ENCODE peak calls at places on chromosomes 1 and 21, in four cellular contexts. One of them, this sample, is unnamed.

GRCh38 chr1:206447079-206447780 is 23.0 kb upstream of the IKBKE start:
- DNase-seq in GM20000: no peak
- DNase-seq in AG09309: no peak
- DNase-seq in AG10803: peak
- DNase-seq in this sample: no peak

GRCh38 chr1:30840904-30841598 is 67.5 kb downstream of the SDC3 start:
- DNase-seq in AG10803: no peak
- DNase-seq in AG09309: no peak
- DNase-seq in GM20000: no peak
- DNase-seq in this sample: peak

GRCh38 chr1:112887599-112888303 is 68.2 kb downstream of the SLC16A1 start:
- DNase-seq in AG09309: no peak
- DNase-seq in GM20000: no peak
- DNase-seq in AG10803: no peak
- DNase-seq in this sample: no peak

GRCh38 chr1:71882241-71883036 is 399.9 kb downstream of the NEGR1 start:
- DNase-seq in GM20000: no peak
- DNase-seq in AG09309: no peak
- DNase-seq in AG10803: no peak
- DNase-seq in this sample: no peak

GRCh38 chr1:38028671-38029070 is 16.1 kb downstream of the UTP11 start:
- DNase-seq in AG09309: no peak
- DNase-seq in AG10803: no peak
- DNase-seq in GM20000: peak
- DNase-seq in this sample: no peak

GRCh38 chr1:44652445-44653106 is 21.7 kb downstream of the TMEM53 start:
- DNase-seq in GM20000: peak
- DNase-seq in AG10803: peak
- DNase-seq in AG09309: no peak
- DNase-seq in this sample: peak

GRCh38 chr1:168621356-168621755 is 45.0 kb downstream of the XCL1 start:
- DNase-seq in GM20000: no peak
- DNase-seq in AG09309: no peak
- DNase-seq in AG10803: peak
- DNase-seq in this sample: peak

GRCh38 chr1:236966636-236967035 is 37.6 kb downstream of the MT1HL1 start:
- DNase-seq in GM20000: no peak
- DNase-seq in AG09309: no peak
- DNase-seq in AG10803: no peak
- DNase-seq in this sample: no peak

GRCh38 chr1:84253891-84254290 is 47.6 kb upstream of the SAMD13 start:
- DNase-seq in AG10803: peak
- DNase-seq in GM20000: no peak
- DNase-seq in AG09309: peak
- DNase-seq in this sample: peak

GRCh38 chr21:33537212-33537611 is 4.7 kb downstream of the GART start:
- DNase-seq in AG09309: no peak
- DNase-seq in GM20000: no peak
- DNase-seq in AG10803: no peak
- DNase-seq in this sample: no peak

GRCh38 chr21:16211339-16212303 is 481.8 kb downstream of the USP25 start:
- DNase-seq in AG09309: no peak
- DNase-seq in AG10803: no peak
- DNase-seq in GM20000: no peak
- DNase-seq in this sample: peak

GRCh38 chr1:1247341-1247913 is 905 bp upstream of the C1QTNF12 start:
- DNase-seq in GM20000: no peak
- DNase-seq in AG09309: no peak
- DNase-seq in AG10803: no peak
- DNase-seq in this sample: no peak

GRCh38 chr1:240385985-240386978 is 225.7 kb downstream of the GREM2 start:
- DNase-seq in GM20000: no peak
- DNase-seq in AG09309: peak
- DNase-seq in AG10803: peak
- DNase-seq in this sample: peak

GRCh38 chr1:1215266-1215676 is 1.3 kb upstream of the TNFRSF4 start:
- DNase-seq in AG10803: no peak
- DNase-seq in AG09309: no peak
- DNase-seq in GM20000: no peak
- DNase-seq in this sample: no peak

GRCh38 chr21:36203603-36203889 is 46.9 kb downstream of the DOP1B start:
- DNase-seq in GM20000: peak
- DNase-seq in AG09309: peak
- DNase-seq in AG10803: peak
- DNase-seq in this sample: peak

GRCh38 chr1:29752141-29752540 is 515.8 kb downstream of the PTPRU start:
- DNase-seq in GM20000: no peak
- DNase-seq in AG10803: no peak
- DNase-seq in AG09309: no peak
- DNase-seq in this sample: no peak

GRCh38 chr1:216705686-216706085 is 17.5 kb downstream of the ESRRG start:
- DNase-seq in AG09309: no peak
- DNase-seq in AG10803: no peak
- DNase-seq in GM20000: no peak
- DNase-seq in this sample: no peak

GRCh38 chr1:54376085-54377039 is 29.8 kb downstream of the SSBP3 start:
- DNase-seq in AG09309: no peak
- DNase-seq in AG10803: no peak
- DNase-seq in GM20000: peak
- DNase-seq in this sample: no peak

GRCh38 chr1:150281758-150282557 is at the start of gene CIART:
- DNase-seq in AG09309: peak
- DNase-seq in AG10803: peak
- DNase-seq in GM20000: peak
- DNase-seq in this sample: peak

GRCh38 chr21:28761709-28762356 is 230.8 kb downstream of the LTN1 start:
- DNase-seq in AG10803: peak
- DNase-seq in GM20000: no peak
- DNase-seq in AG09309: peak
- DNase-seq in this sample: no peak

GRCh38 chr1:176206961-176207902 is at the start of gene COP1:
- DNase-seq in AG09309: peak
- DNase-seq in GM20000: peak
- DNase-seq in AG10803: peak
- DNase-seq in this sample: peak
- TF ChIP-seq CTCF in AG09309: no peak
- TF ChIP-seq CTCF in GM20000: no peak
- TF ChIP-seq CTCF in AG10803: no peak
- TF ChIP-seq CTCF in this sample: no peak

DNA sequence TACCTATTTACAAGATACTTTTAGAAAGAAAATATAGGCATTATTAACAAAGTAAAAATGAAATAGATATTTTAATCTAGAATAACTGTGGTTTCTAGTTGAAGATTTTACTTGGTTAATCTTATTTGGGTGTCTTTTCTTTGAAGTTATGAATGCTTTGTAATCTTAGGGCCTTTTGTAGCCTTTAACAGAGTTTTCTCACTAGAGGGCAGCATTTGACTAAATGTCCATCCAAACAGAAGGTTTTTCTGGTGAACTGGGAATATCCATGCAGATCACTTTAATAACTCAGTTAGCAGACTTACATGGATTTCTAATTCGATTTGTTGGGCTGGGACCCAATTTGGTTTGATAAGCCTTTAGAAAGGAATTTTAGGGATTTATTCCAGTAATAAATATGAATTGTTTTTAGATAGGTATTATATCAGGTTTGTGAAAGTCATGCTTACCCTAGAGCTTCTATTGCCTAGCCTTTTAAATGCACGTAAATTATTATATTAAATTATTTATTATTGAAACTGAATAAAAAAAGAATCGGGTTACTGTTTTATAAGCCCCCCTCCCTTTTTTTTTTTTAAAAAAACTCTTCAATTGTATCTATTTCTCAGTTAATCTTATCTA is 119.7 kb downstream of the ZNF326 start:
- DNase-seq in AG10803: peak
- DNase-seq in AG09309: peak
- DNase-seq in GM20000: peak
- DNase-seq in this sample: peak
- TF ChIP-seq CTCF in AG10803: peak
- TF ChIP-seq CTCF in AG09309: peak
- TF ChIP-seq CTCF in GM20000: peak
- TF ChIP-seq CTCF in this sample: peak

DNA sequence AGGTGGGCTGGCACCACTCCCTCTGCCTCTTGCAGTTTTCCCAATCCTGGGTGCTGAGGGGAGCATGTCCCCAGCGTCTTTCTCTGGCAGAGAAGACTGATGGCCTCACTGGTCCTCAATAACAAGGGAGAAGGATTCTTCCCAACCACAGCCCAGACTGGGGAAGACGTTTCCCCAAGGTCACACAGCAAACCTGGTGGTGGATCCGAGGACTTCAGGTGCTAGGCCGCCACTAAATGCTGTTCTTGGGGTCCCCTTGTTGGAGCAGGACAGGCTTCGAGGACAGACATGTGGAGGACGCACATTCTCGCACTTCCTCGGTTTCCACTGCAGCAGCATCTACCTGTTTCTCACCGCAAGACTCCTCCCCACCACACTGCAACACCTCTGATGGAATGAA is 30.9 kb upstream of the PAX7 start:
- DNase-seq in AG09309: no peak
- DNase-seq in AG10803: no peak
- DNase-seq in GM20000: no peak
- DNase-seq in this sample: no peak
- TF ChIP-seq CTCF in AG09309: no peak
- TF ChIP-seq CTCF in AG10803: no peak
- TF ChIP-seq CTCF in GM20000: no peak
- TF ChIP-seq CTCF in this sample: no peak

GRCh38 chr1:155070721-155071556 is 7.4 kb downstream of the EFNA4 start:
- DNase-seq in AG09309: no peak
- DNase-seq in GM20000: peak
- DNase-seq in AG10803: peak
- DNase-seq in this sample: peak
- TF ChIP-seq CTCF in AG09309: peak
- TF ChIP-seq CTCF in GM20000: peak
- TF ChIP-seq CTCF in AG10803: peak
- TF ChIP-seq CTCF in this sample: peak

DNA sequence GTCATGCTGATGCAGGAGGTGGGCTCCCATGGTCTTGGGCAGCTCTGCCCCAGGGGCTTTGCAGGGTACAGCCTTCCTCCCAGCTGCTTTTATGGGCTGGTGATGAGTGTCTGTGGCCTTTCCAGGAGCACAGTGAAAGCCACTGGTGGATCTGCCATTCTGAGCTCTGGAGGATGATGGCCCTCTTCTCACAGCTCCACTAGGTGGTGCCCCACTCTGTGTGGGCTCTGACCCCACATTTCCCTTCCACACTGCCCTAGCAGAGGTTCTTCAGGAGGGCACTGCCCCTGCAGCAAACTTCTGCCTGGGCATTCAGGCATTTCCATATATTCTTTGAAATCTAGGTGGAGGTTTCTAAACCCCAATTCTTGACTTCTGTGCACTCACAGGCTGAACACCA is 1188.6 kb downstream of the MRPL39 start:
- DNase-seq in AG10803: no peak
- DNase-seq in AG09309: no peak
- DNase-seq in GM20000: no peak
- DNase-seq in this sample: no peak
- TF ChIP-seq CTCF in AG10803: no peak
- TF ChIP-seq CTCF in AG09309: no peak
- TF ChIP-seq CTCF in GM20000: no peak
- TF ChIP-seq CTCF in this sample: no peak

DNA sequence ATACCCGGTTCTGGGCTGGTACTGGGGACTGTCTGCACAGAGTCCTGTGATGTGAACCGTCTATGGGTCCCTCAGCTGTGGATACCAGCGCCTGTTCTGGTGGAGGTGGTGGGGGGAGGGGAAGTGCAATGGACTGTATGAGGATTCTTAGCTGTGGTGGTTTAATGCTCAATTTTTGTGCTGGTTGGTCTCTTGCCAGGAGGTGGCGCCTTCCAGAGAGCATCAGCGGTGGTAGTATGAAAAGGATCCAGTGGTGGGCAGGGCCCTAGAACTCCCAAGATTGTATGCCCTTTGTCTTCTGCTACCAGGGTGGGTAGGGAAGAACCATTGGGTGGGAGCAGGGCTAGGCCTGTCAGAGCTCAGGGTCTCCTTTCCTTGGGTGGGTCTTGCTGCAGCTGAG is 89.4 kb upstream of the B3GALT2 start:
- DNase-seq in GM20000: no peak
- DNase-seq in AG10803: no peak
- DNase-seq in AG09309: no peak
- DNase-seq in this sample: no peak
- TF ChIP-seq CTCF in GM20000: no peak
- TF ChIP-seq CTCF in AG10803: no peak
- TF ChIP-seq CTCF in AG09309: no peak
- TF ChIP-seq CTCF in this sample: no peak

GRCh38 chr1:159915571-159916239 is 9.6 kb downstream of the TAGLN2 start:
- DNase-seq in AG10803: no peak
- DNase-seq in AG09309: no peak
- DNase-seq in GM20000: no peak
- DNase-seq in this sample: no peak

GRCh38 chr1:159917533-159917932 is 7.8 kb downstream of the TAGLN2 start:
- DNase-seq in AG09309: no peak
- DNase-seq in AG10803: no peak
- DNase-seq in GM20000: no peak
- DNase-seq in this sample: no peak

GRCh38 chr1:159914252-159915018 is 10.9 kb downstream of the TAGLN2 start:
- DNase-seq in AG09309: no peak
- DNase-seq in GM20000: no peak
- DNase-seq in AG10803: no peak
- DNase-seq in this sample: no peak

GRCh38 chr1:159918041-159918917 is 7.0 kb downstream of the TAGLN2 start:
- DNase-seq in AG10803: peak
- DNase-seq in AG09309: no peak
- DNase-seq in GM20000: no peak
- DNase-seq in this sample: no peak

DNA sequence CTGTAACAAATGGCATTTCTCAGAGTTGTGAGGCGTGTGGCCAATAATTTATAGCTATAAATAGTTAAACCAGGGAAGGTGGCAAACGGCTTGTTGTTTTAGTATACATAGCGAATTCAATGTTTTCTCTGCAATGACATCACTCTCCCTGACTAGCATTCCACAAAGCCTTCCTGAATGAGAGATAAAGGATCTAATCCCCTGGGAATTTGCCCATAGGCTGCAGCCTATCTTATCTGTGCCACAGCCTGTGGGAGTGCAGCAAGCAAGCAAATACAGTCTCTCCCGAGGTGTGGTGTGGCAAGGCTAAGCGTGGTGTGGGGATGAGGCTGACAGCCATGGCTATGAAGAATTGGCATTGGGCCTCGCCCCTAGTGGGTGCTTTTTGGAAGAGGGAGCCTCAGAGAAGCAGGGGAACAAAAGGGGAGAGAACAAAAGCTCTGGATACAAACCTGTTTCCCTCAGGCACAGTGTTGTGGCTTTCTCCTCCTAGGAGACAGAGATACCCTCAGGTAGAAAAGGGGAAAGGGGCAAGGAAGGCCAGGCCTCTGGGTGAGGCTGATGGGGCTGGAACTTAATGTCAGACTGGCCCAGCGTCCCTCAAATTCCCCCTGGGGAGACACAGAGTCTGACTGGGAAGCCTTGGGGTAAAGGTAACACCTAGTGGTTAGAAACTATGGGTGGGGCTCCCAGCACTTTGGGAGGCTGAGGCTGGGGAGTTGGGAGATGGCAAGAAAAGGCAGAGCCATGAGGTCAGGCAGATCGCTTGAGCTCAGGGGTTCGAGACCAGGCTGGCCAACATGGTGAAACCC is 8.9 kb downstream of the TAGLN2 start:
- DNase-seq in AG09309: peak
- DNase-seq in AG10803: peak
- DNase-seq in GM20000: no peak
- DNase-seq in this sample: peak
- TF ChIP-seq CTCF in AG09309: peak
- TF ChIP-seq CTCF in AG10803: no peak
- TF ChIP-seq CTCF in GM20000: no peak
- TF ChIP-seq CTCF in this sample: no peak

This sample was measured in fibroblast of pulmonary artery.